ENCODE peak calls at places on chromosomes 16 and 17, in six cellular contexts. U, L, K, A, C and I are unnamed samples.

GRCh38 chr16:67150058-67150832 is 553 bp downstream of the B3GNT9 start:
- DNase-seq in U (peak), A (no peak), L (no peak), C (no peak), K (no peak), I (no peak)

GRCh38 chr16:57084257-57084770 is 8.1 kb upstream of the CPNE2 start:
- DNase-seq in C (peak), L (peak), A (peak), U (peak), K (peak), I (peak)

GRCh38 chr17:69448431-69449102 is 34.1 kb downstream of the MAP2K6 start:
- DNase-seq in L (no peak), A (no peak), U (peak), K (no peak), C (no peak), I (no peak)

GRCh38 chr17:77553459-77554066 is 404.9 kb upstream of the TNRC6C start:
- DNase-seq in U (no peak), K (no peak), L (no peak), C (no peak), A (no peak), I (no peak)

GRCh38 chr17:81489012-81489968 is 23.3 kb downstream of the ACTG1 start:
- DNase-seq in U (peak), C (no peak), A (no peak), K (no peak), L (no peak), I (no peak)

GRCh38 chr16:85396879-85397871 is 215.9 kb upstream of the GSE1 start:
- DNase-seq in L (no peak), U (no peak), A (no peak), K (no peak), C (peak), I (no peak)

GRCh38 chr17:75155191-75155601 is 884 bp upstream of the JPT1 start:
- DNase-seq in K (no peak), L (no peak), A (no peak), U (peak), C (peak), I (no peak)

GRCh38 chr17:82014432-82014831 is 8.2 kb downstream of the CENPX start:
- DNase-seq in U (no peak), A (no peak), C (no peak), L (no peak), K (no peak), I (no peak)

GRCh38 chr16:84670063-84670462 is 21.8 kb downstream of the KLHL36 start:
- DNase-seq in K (no peak), C (no peak), A (no peak), U (no peak), L (no peak), I (no peak)

GRCh38 chr17:4860651-4861050 is 27.5 kb downstream of the MINK1 start:
- DNase-seq in U (no peak), K (no peak), C (no peak), A (no peak), L (no peak), I (no peak)

GRCh38 chr17:78958556-78959191 is 21.0 kb downstream of the LGALS3BP start:
- DNase-seq in A (no peak), L (no peak), C (peak), U (no peak), K (no peak), I (no peak)

GRCh38 chr17:9242497-9242881 is 221.2 kb downstream of the NTN1 start:
- DNase-seq in U (no peak), C (no peak), K (no peak), A (no peak), L (no peak), I (no peak)

GRCh38 chr17:36657763-36658490 is 56.5 kb downstream of the MRM1 start:
- DNase-seq in K (no peak), L (no peak), U (peak), A (no peak), C (no peak), I (no peak)

GRCh38 chr17:6755281-6755680 is 565 bp upstream of the XAF1 start:
- DNase-seq in K (no peak), C (no peak), A (no peak), U (peak), L (no peak), I (no peak)

GRCh38 chr17:77372444-77373297 is 231.9 kb downstream of the SEC14L1 start:
- DNase-seq in K (peak), C (peak), L (no peak), A (peak), U (peak), I (peak)

GRCh38 chr17:62630365-62631085 is 3.1 kb downstream of the MRC2 start:
- DNase-seq in A (no peak), U (no peak), C (no peak), L (no peak), K (no peak), I (no peak)

GRCh38 chr17:1511290-1511689 is 5.1 kb downstream of the INPP5K start:
- DNase-seq in K (no peak), C (no peak), L (no peak), U (no peak), A (no peak), I (no peak)

GRCh38 chr17:50180593-50180992 is 14.8 kb downstream of the SGCA start:
- DNase-seq in L (no peak), K (no peak), A (no peak), C (no peak), U (no peak), I (no peak)

GRCh38 chr17:81958633-81959342 is 2.2 kb downstream of the NOTUM start:
- DNase-seq in K (no peak), A (no peak), L (no peak), U (no peak), C (no peak), I (no peak)

GRCh38 chr17:75753514-75754377 is 11.2 kb downstream of the GALK1 start:
- DNase-seq in A (peak), K (peak), C (no peak), U (peak), L (no peak), I (peak)

GRCh38 chr16:57592591-57593003 is 35.8 kb upstream of the ADGRG1 start:
- DNase-seq in L (no peak), A (peak), C (no peak), U (no peak), K (peak), I (peak)

GRCh38 chr17:34465756-34466155 is 102.7 kb upstream of the CCL1 start:
- DNase-seq in L (no peak), A (no peak), C (no peak), U (no peak), K (no peak), I (no peak)

GRCh38 chr16:50244140-50244503 is 22.2 kb upstream of the ADCY7 start:
- DNase-seq in K (no peak), L (no peak), A (no peak), C (no peak), U (no peak), I (no peak)

GRCh38 chr17:51425793-51426192 is 165.4 kb downstream of the UTP18 start:
- DNase-seq in L (no peak), K (no peak), A (no peak), C (no peak), U (no peak), I (no peak)

GRCh38 chr16:47125757-47126156 is 18.0 kb downstream of the NETO2 start:
- DNase-seq in C (no peak), A (no peak), K (no peak), U (no peak), L (no peak), I (no peak)

GRCh38 chr17:72590382-72590781 is 469.6 kb downstream of the SOX9 start:
- DNase-seq in K (no peak), A (no peak), U (no peak), L (no peak), C (peak), I (no peak)

GRCh38 chr17:72588561-72588960 is 467.7 kb downstream of the SOX9 start:
- DNase-seq in K (no peak), L (no peak), U (no peak), A (no peak), C (no peak), I (no peak)

GRCh38 chr17:72587773-72588511 is 467.1 kb downstream of the SOX9 start:
- DNase-seq in L (no peak), C (peak), K (no peak), A (peak), U (no peak), I (peak)

GRCh38 chr17:72587156-72587555 is 466.3 kb downstream of the SOX9 start:
- DNase-seq in A (no peak), L (no peak), U (no peak), K (no peak), C (no peak), I (no peak)

DNA sequence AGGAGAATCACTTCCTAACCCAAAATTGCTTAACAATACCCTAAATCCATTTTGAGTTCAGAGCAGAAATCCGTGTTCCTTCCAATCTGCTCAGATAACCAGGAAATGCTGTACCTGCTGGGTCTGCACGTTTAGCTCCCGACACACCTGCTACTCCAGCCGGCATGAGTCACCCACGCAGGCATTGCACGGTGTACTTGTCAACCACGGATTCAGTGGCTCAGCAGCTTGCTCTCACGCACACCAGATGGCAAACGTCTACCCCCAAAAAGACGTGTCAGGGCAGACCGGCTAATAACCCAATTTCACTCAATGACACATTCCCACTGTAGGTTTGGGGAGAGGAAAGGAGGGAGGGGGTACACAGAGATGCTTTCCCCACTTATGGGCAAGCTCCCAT is 468.1 kb downstream of the SOX9 start:
- DNase-seq in K (no peak), C (peak), U (no peak), A (no peak), L (no peak), I (no peak)
- H3K4me3 ChIP-seq in K (no peak), C (no peak), U (no peak), A (no peak), L (no peak), I (no peak)

GRCh38 chr16:89907055-89907814 is 11.4 kb upstream of the MC1R start:
- DNase-seq in K (no peak), L (no peak), U (no peak), A (no peak), C (no peak), I (no peak)

GRCh38 chr16:89906141-89907025 is 12.3 kb upstream of the MC1R start:
- DNase-seq in K (no peak), A (no peak), C (peak), L (no peak), U (no peak), I (no peak)

GRCh38 chr16:89909777-89910716 is 8.6 kb upstream of the MC1R start:
- DNase-seq in U (peak), A (peak), C (peak), L (no peak), K (peak), I (peak)

GRCh38 chr16:89910717-89911354 is 7.8 kb upstream of the MC1R start:
- DNase-seq in A (no peak), L (no peak), U (no peak), C (no peak), K (no peak), I (no peak)

DNA sequence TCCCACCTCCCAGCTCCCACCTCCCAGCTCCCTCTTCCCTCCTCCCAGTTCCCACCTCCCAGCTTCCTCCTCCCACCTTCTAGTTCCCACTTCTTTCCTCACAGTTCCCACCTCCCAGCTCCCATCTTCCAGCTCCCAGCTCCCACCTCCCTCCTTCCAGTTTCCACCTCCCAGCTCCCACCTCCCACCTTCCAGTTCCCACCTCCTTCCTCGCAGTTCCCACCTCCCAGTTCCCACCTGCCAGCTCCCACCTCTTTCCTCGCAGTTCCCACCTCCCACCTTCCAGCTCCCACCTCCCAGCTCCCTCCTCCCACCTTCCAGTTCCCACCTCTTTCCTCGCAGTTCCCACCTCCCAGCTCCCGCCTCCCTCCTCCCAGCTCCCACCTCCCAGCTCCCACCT is 10.4 kb upstream of the MC1R start:
- DNase-seq in A (no peak), K (no peak), U (no peak), C (no peak), L (no peak), I (no peak)
- H3K4me3 ChIP-seq in A (no peak), K (no peak), U (no peak), C (no peak), L (no peak), I (no peak)

GRCh38 chr17:65057520-65058075 is 1.1 kb upstream of the GNA13 start:
- DNase-seq in K (no peak), C (peak), U (no peak), L (no peak), A (no peak), I (no peak)
- H3K4me3 ChIP-seq in K (peak), C (no peak), U (no peak), L (peak), A (peak), I (peak)

GRCh38 chr17:30237296-30238002 is 2.0 kb upstream of the SLC6A4 start:
- DNase-seq in C (no peak), L (no peak), K (no peak), A (no peak), U (peak), I (no peak)
- H3K4me3 ChIP-seq in C (no peak), L (no peak), K (no peak), A (no peak), U (no peak), I (no peak)

GRCh38 chr16:79597775-79598174 is 2.8 kb downstream of the MAF start:
- DNase-seq in U (no peak), C (no peak), L (no peak), A (no peak), K (no peak), I (no peak)

GRCh38 chr16:79599256-79599836 is 1.2 kb downstream of the MAF start:
- DNase-seq in C (peak), K (peak), A (no peak), L (no peak), U (peak), I (no peak)

GRCh38 chr16:79597277-79597676 is 3.3 kb downstream of the MAF start:
- DNase-seq in A (no peak), K (no peak), C (no peak), U (no peak), L (no peak), I (no peak)

GRCh38 chr16:79599837-79600635 is 501 bp downstream of the MAF start:
- DNase-seq in A (no peak), C (peak), L (no peak), K (peak), U (peak), I (no peak)

DNA sequence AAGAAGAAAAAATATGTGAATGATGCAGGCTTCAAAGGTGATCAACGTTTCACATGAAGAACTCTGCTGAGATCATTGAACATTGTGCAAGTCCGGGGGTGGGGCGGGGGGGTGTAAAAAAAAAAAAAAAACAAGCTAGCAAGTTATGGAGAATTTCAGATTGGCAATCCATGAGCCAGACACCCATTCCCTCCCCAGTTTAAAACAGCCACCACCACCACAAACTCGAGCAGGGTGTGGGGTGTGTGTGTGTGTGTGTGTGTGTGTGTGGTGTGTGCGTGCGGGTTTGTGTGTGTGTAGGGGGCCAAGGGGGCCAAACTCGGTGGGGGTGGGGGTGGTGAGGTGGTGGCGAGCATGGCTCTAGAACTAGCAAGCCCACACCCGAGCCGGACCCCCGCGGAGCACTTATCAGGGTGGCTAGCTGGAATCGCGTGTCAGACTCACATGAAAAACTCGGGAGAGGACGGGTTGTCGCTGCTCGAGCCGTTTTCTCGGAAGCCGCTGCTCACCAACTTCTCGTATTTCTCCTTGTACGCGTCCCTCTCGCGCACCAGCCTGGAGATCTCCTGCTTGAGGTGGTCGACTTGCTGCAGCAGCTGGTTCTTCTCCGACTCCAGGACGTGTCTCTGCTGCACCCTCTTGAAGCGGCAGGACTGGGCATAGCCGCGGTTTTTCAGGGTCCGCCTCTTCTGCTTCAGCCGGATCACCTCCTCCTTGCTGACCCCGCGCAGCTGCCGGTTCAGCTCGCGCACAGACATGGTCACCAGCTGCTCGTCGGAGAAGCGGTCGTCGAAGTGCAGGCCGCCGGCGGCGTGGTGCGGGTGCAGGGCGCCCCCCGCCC is 2.0 kb downstream of the MAF start:
- DNase-seq in C (peak), U (peak), A (no peak), L (no peak), K (peak), I (no peak)
- H3K4me3 ChIP-seq in C (peak), U (peak), A (no peak), L (no peak), K (peak), I (no peak)

GRCh38 chr17:80163315-80163714 is 6.5 kb upstream of the CARD14 start:
- DNase-seq in U (no peak), L (no peak), C (no peak), K (no peak), A (peak), I (no peak)
- H3K4me3 ChIP-seq in U (no peak), L (no peak), C (no peak), K (no peak), A (no peak), I (no peak)

GRCh38 chr17:73297934-73298861 is 13.6 kb downstream of the CDC42EP4 start:
- DNase-seq in L (no peak), C (no peak), K (no peak), U (no peak), A (no peak), I (no peak)
- H3K4me3 ChIP-seq in L (no peak), C (no peak), K (no peak), U (no peak), A (no peak), I (no peak)